ENCODE peak calls at places on chromosome 16, in nine cellular contexts. J, Y, A, O, D, K, T, R and L are unnamed samples.

GRCh38 chr16:71357681-71358080 is 842 bp upstream of the CALB2 start:
- DNase-seq in Y (no peak), D (no peak), A (no peak), O (no peak), K (no peak), R (no peak), J (no peak), T (peak; percentile 54), L (no peak)

GRCh38 chr16:65771707-65772106 is 594.8 kb upstream of the CDH5 start:
- DNase-seq in A (no peak), D (no peak), J (no peak), O (no peak), R (no peak), T (no peak), Y (no peak), K (no peak), L (no peak)

GRCh38 chr16:13032911-13033310 is 131.5 kb downstream of the SHISA9 start:
- DNase-seq in D (no peak), R (no peak), A (no peak), T (no peak), Y (no peak), K (no peak), O (no peak), J (no peak), L (no peak)

GRCh38 chr16:5108505-5109158 is 11.0 kb upstream of the EEF2KMT start:
- DNase-seq in Y (no peak), K (no peak), D (no peak), T (no peak), J (no peak), A (no peak), R (no peak), O (no peak), L (no peak)

GRCh38 chr16:56889206-56889605 is 24.2 kb downstream of the SLC12A3 start:
- DNase-seq in K (no peak), Y (no peak), O (no peak), R (peak; percentile 61), T (peak; percentile 21), J (no peak), A (no peak), D (no peak), L (no peak)

GRCh38 chr16:85316321-85316919 is 204.1 kb upstream of the CIBAR2 start:
- DNase-seq in D (peak; percentile 52), Y (peak; percentile 51), T (peak; percentile 66), A (no peak), J (no peak), K (peak; percentile 55), O (no peak), R (peak; percentile 76), L (peak; percentile 61)

GRCh38 chr16:15907863-15908478 is 19.6 kb upstream of the CEP20 start:
- DNase-seq in Y (peak; percentile 11), K (peak; percentile 31), J (peak; percentile 13), D (peak; percentile 13), T (peak; percentile 25), O (no peak), R (peak; percentile 35), A (no peak), L (no peak)

GRCh38 chr16:21608647-21609328 is 9.4 kb downstream of the METTL9 start:
- DNase-seq in O (no peak), J (no peak), Y (no peak), T (no peak), A (no peak), D (peak; percentile 93), R (no peak), K (no peak), L (no peak)

GRCh38 chr16:28538733-28539596 is at the start of gene NUPR1:
- DNase-seq in J (no peak), K (peak; percentile 95), T (peak; percentile 61), O (peak; percentile 95), A (peak; percentile 99), D (no peak), Y (peak; percentile 97), R (peak; percentile 95), L (peak; percentile 95)

GRCh38 chr16:278863-279366 is 1.5 kb upstream of the ARHGDIG start:
- DNase-seq in A (no peak), Y (peak; percentile 17), J (peak; percentile 40), K (peak; percentile 34), D (peak; percentile 47), T (peak; percentile 39), R (peak; percentile 87), O (no peak), L (no peak)

GRCh38 chr16:56356276-56357241 is 68.8 kb downstream of the AMFR start:
- DNase-seq in O (peak; percentile 90), T (peak; percentile 85), K (peak; percentile 75), D (peak; percentile 73), Y (peak; percentile 88), R (peak; percentile 82), A (peak; percentile 77), J (peak; percentile 50), L (peak; percentile 73)

DNA sequence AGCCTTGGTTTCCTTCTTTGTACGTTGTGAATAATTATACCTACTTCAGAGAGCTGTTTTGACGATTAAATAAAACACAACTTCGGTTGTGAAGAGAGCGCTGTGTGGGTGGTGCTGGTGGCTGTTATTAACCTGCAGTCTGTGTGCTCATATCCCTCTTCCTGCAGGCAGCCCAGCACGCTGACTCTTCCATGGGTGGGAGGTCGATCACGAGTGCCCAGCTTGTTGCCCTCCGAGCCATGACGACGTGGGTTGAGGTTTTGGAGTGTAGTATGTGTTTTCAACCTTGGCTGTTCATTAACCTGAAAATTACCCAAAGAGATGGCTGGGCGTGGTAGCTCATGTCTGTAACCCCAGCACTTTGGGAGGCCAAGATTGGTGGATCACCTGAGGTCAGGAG is 11.3 kb upstream of the GCSH start:
- DNase-seq in J (no peak), K (no peak), O (peak; percentile 74), T (no peak), R (no peak), Y (no peak), D (no peak), A (no peak), L (no peak)
- H3K4me3 ChIP-seq in J (no peak overlapping the region), K (no peak overlapping the region), O (peak overlapping the region; percentile 6), T (no peak overlapping the region), R (no peak overlapping the region), Y (no peak overlapping the region), D (no peak overlapping the region), A (no peak overlapping the region), L (no peak overlapping the region)

GRCh38 chr16:74738816-74739215 is 35.8 kb downstream of the FA2H start:
- DNase-seq in D (no peak), R (no peak), O (peak; percentile 57), Y (no peak), J (no peak), K (no peak), T (no peak), A (no peak), L (no peak)

GRCh38 chr16:74742051-74742481 is 32.6 kb downstream of the FA2H start:
- DNase-seq in D (no peak), A (no peak), T (no peak), R (no peak), J (no peak), O (no peak), Y (peak; percentile 43), K (no peak), L (no peak)

GRCh38 chr16:74738134-74738541 is 36.5 kb downstream of the FA2H start:
- DNase-seq in Y (peak; percentile 25), K (no peak), A (no peak), J (no peak), R (peak; percentile 75), T (peak; percentile 89), O (peak; percentile 80), D (no peak), L (no peak)

GRCh38 chr16:74743045-74743667 is 31.5 kb downstream of the FA2H start:
- DNase-seq in A (no peak), J (no peak), T (no peak), Y (no peak), O (no peak), K (no peak), D (no peak), R (no peak), L (no peak)

GRCh38 chr16:74740795-74741304 is 33.8 kb downstream of the FA2H start:
- DNase-seq in A (no peak), K (no peak), Y (no peak), D (no peak), O (peak; percentile 91), J (no peak), R (peak; percentile 92), T (peak; percentile 83), L (peak; percentile 90)
- H3K27ac ChIP-seq in A (no peak overlapping the region), K (no peak overlapping the region), Y (no peak overlapping the region), D (no peak overlapping the region), O (peak overlapping the region; percentile 51), J (no peak overlapping the region), R (peak overlapping the region; percentile 89), T (peak overlapping the region; percentile 95), L (peak overlapping the region; percentile 62)

GRCh38 chr16:2035431-2036199 is 8.9 kb downstream of the NHERF2 start:
- DNase-seq in T (peak; percentile 97), J (no peak), R (peak; percentile 85), A (peak; percentile 78), K (peak; percentile 80), O (peak; percentile 93), D (no peak), Y (peak; percentile 77), L (no peak)
- H3K4me3 ChIP-seq in T (no peak overlapping the region), J (no peak overlapping the region), R (peak overlapping the region; percentile 30), A (peak overlapping the region; percentile 2), K (peak overlapping the region; percentile 55), O (peak overlapping the region; percentile 43), D (no peak overlapping the region), Y (no peak overlapping the region), L (no peak overlapping the region)

DNA sequence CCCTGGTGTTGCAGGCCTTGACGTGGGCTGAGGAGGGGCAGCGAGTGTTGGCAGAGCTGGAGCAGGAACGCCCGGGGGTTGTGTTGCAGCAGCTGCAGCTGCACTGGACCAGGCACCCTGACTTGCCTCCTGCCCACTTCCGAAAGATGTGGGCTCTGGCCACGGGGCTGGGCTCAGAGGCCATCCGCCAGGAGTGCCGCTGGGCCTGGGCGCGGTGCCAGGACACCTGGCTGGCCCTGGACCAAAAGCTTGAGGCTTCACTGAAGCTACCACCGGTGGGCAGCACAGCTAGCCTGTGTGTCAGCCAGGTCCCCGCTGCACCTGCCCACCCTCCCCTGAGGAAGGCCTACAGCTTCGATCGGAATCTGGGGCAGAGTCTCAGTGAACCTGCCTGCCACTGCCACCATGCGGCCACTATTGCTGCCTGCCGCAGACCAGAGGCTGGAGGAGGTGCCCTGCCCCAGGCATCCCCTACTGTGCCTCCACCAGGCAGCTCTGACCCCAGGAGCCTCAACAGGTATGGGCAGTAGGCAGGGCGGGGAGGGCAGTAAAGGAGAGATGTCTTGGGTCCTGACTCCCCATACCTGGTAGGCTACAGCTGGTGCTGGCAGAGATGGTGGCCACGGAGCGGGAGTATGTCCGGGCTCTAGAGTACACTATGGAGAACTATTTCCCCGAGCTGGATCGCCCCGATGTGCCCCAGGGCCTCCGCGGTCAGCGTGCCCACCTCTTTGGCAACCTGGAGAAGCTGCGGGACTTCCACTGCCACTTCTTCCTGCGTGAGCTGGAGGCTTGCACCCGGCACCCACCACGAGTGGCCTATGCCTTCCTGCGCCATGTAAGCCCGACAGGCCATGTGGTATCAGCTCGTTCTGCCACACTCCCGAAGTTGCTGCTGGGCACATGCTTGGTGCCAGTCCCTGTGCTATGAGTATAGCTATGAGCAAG is 5.6 kb downstream of the PLEKHG4 start:
- DNase-seq in D (no peak), A (no peak), T (peak; percentile 93), Y (peak; percentile 12), K (peak; percentile 42), R (peak; percentile 61), J (no peak), O (peak; percentile 85), L (no peak)
- H3K27ac ChIP-seq in D (no peak overlapping the region), A (no peak overlapping the region), T (no peak overlapping the region), Y (no peak overlapping the region), K (no peak overlapping the region), R (no peak overlapping the region), J (no peak overlapping the region), O (no peak overlapping the region), L (no peak overlapping the region)

GRCh38 chr16:23701045-23701444 is 12.0 kb downstream of the ERN2 start:
- DNase-seq in O (no peak), J (no peak), R (no peak), A (no peak), D (no peak), K (no peak), Y (no peak), T (no peak), L (no peak)
- H3K4me3 ChIP-seq in O (no peak overlapping the region), J (no peak overlapping the region), R (no peak overlapping the region), A (no peak overlapping the region), D (no peak overlapping the region), K (no peak overlapping the region), Y (no peak overlapping the region), T (no peak overlapping the region), L (no peak overlapping the region)